ENCODE peak calls at places on chromosomes 7 and 10, in five cellular contexts. Q, V, R, J and X are unnamed samples.

GRCh38 chr10:9634466-9634865 is 1383.2 kb upstream of the CELF2 start:
- DNase-seq in Q (no peak), V (no peak), R (peak), J (peak), X (no peak)

GRCh38 chr7:48035301-48035966 is at the start of gene C7orf57:
- DNase-seq in Q (peak), V (peak), R (peak), J (peak), X (no peak)

GRCh38 chr10:11881028-11881476 is 57.9 kb downstream of the PROSER2 start:
- DNase-seq in Q (no peak), V (no peak), R (no peak), J (no peak), X (no peak)

GRCh38 chr10:97517778-97518561 is 19.2 kb downstream of the UBTD1 start:
- DNase-seq in Q (no peak), V (no peak), R (no peak), J (no peak), X (no peak)

GRCh38 chr10:132616170-132616994 is 78.8 kb downstream of the INPP5A start:
- DNase-seq in Q (no peak), V (no peak), R (no peak), J (no peak), X (no peak)

GRCh38 chr7:95687759-95688343 is 84.5 kb upstream of the DYNC1I1 start:
- DNase-seq in Q (no peak), V (peak), R (peak), J (peak), X (no peak)

GRCh38 chr7:140074780-140075179 is 12.0 kb upstream of the PARP12 start:
- DNase-seq in Q (no peak), V (no peak), R (peak), J (peak), X (no peak)

GRCh38 chr7:93146036-93146435 is 2.1 kb downstream of the SAMD9L start:
- DNase-seq in Q (no peak), V (no peak), R (no peak), J (no peak), X (no peak)

GRCh38 chr7:55160539-55160938 is 141.7 kb downstream of the EGFR start:
- DNase-seq in Q (no peak), V (no peak), R (peak), J (peak), X (no peak)

GRCh38 chr10:5565205-5565545 is 40.4 kb downstream of the CALML3 start:
- DNase-seq in Q (peak), V (no peak), R (no peak), J (no peak), X (no peak)

GRCh38 chr10:36280396-36280795 is 638.3 kb upstream of the FZD8 start:
- DNase-seq in Q (no peak), V (no peak), R (peak), J (peak), X (no peak)

GRCh38 chr7:44720301-44720700 is 28.3 kb upstream of the ZMIZ2 start:
- DNase-seq in Q (no peak), V (no peak), R (no peak), J (no peak), X (no peak)

GRCh38 chr10:43754569-43755260 is 106.0 kb upstream of the ZNF32 start:
- DNase-seq in Q (no peak), V (no peak), R (no peak), J (no peak), X (no peak)

GRCh38 chr10:101709359-101710063 is 14.5 kb upstream of the FBXW4 start:
- DNase-seq in Q (no peak), V (no peak), R (no peak), J (no peak), X (no peak)

GRCh38 chr7:46850563-46851325 is 731.2 kb downstream of the TNS3 start:
- DNase-seq in Q (no peak), V (no peak), R (no peak), J (peak), X (no peak)

GRCh38 chr10:48552946-48553564 is 51.8 kb downstream of the ARHGAP22 start:
- DNase-seq in Q (no peak), V (no peak), R (no peak), J (no peak), X (no peak)

GRCh38 chr7:30932562-30932961 is 20.9 kb downstream of the AQP1 start:
- DNase-seq in Q (no peak), V (no peak), R (no peak), J (no peak), X (no peak)

GRCh38 chr7:18384491-18385143 is 110.9 kb upstream of the HDAC9 start:
- DNase-seq in Q (no peak), V (no peak), R (no peak), J (no peak), X (no peak)

GRCh38 chr7:103644319-103644718 is 198.3 kb upstream of the SLC26A5 start:
- DNase-seq in Q (no peak), V (no peak), R (no peak), J (no peak), X (no peak)

GRCh38 chr10:132570771-132571564 is 33.4 kb downstream of the INPP5A start:
- DNase-seq in Q (no peak), V (no peak), R (no peak), J (no peak), X (no peak)

GRCh38 chr7:50721160-50721559 is 61.5 kb downstream of the GRB10 start:
- DNase-seq in Q (no peak), V (no peak), R (peak), J (no peak), X (no peak)

GRCh38 chr10:133162178-133162909 is 2.3 kb downstream of the KNDC1 start:
- DNase-seq in Q (no peak), V (no peak), R (no peak), J (no peak), X (no peak)

GRCh38 chr7:149469806-149470205 is 8.9 kb upstream of the ZNF777 start:
- DNase-seq in Q (no peak), V (no peak), R (no peak), J (no peak), X (no peak)

GRCh38 chr10:52652431-52653220 is 120.0 kb downstream of the MBL2 start:
- DNase-seq in Q (no peak), V (no peak), R (no peak), J (peak), X (no peak)

GRCh38 chr10:24518981-24519597 is 204.6 kb downstream of the ARHGAP21 start:
- DNase-seq in Q (peak), V (peak), R (peak), J (peak), X (no peak)

GRCh38 chr10:24518411-24518810 is 205.3 kb downstream of the ARHGAP21 start:
- DNase-seq in Q (no peak), V (no peak), R (no peak), J (no peak), X (no peak)

GRCh38 chr10:24524314-24524713 is 199.4 kb downstream of the ARHGAP21 start:
- DNase-seq in Q (no peak), V (no peak), R (no peak), J (no peak), X (no peak)

GRCh38 chr10:24515481-24515880 is 208.2 kb downstream of the ARHGAP21 start:
- DNase-seq in Q (no peak), V (no peak), R (no peak), J (no peak), X (no peak)

DNA sequence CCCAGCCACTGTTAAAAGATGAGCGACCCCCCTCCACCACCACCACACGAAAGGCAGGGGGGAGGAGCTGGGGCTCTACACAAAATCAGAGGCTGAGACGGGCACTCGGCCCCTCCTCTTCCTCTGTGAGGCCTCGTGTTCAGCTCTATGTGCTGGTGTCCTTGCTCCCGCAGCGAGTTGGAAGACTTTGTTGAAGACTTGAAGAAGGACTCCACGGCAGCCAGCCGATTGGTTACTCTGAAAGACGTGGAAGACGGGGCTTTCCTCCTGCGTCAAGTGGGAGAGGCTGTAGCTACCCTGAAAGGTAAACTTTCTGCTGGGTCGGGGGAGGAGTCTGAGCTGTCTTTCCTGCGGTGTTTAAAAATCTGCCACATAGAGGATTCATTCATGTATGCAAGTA is 203.7 kb downstream of the ARHGAP21 start:
- DNase-seq in Q (no peak), V (no peak), R (no peak), J (no peak), X (no peak)
- H3K4me3 ChIP-seq in Q (no peak), V (no peak), R (no peak), J (no peak), X (no peak)

GRCh38 chr10:117175901-117176534 is 21.3 kb upstream of the KCNK18 start:
- DNase-seq in Q (peak), V (peak), R (peak), J (peak), X (peak)
- H3K4me3 ChIP-seq in Q (peak), V (peak), R (no peak), J (peak), X (no peak)

GRCh38 chr10:79180619-79181221 is 112.0 kb downstream of the ZMIZ1 start:
- DNase-seq in Q (no peak), V (no peak), R (no peak), J (no peak), X (no peak)

GRCh38 chr10:79181227-79181626 is 112.5 kb downstream of the ZMIZ1 start:
- DNase-seq in Q (no peak), V (no peak), R (no peak), J (no peak), X (no peak)

GRCh38 chr10:79178614-79179403 is 110.0 kb downstream of the ZMIZ1 start:
- DNase-seq in Q (no peak), V (no peak), R (peak), J (peak), X (no peak)

GRCh38 chr10:79178070-79178576 is 109.4 kb downstream of the ZMIZ1 start:
- DNase-seq in Q (no peak), V (no peak), R (no peak), J (no peak), X (no peak)

GRCh38 chr10:79179404-79180309 is 110.9 kb downstream of the ZMIZ1 start:
- DNase-seq in Q (no peak), V (no peak), R (no peak), J (no peak), X (no peak)
- H3K4me3 ChIP-seq in Q (no peak), V (no peak), R (no peak), J (no peak), X (no peak)

DNA sequence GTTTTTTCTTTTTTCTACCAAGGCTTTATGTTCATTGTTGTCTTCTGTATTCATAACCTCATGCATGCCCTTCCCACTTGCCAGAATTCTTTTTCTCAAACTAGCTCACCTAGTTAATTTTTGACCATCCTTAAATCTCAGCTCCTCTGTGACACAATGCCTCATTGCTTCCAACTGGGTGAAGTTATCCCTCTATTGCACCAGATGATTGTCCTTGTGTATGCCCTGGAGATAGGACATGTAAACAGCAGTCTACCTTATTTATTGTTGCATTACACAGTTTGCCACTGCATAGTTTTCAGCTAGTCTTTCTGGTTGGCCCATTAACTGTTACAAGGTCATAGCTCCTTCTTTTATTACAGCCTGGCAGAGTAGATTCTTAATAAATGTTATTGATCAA is 763.1 kb upstream of the COBL start:
- DNase-seq in Q (no peak), V (peak), R (no peak), J (no peak), X (no peak)
- H3K4me3 ChIP-seq in Q (no peak), V (no peak), R (no peak), J (no peak), X (no peak)

GRCh38 chr7:23539494-23539907 is 7.7 kb upstream of the TRA2A start:
- DNase-seq in Q (no peak), V (no peak), R (no peak), J (no peak), X (no peak)
- H3K4me3 ChIP-seq in Q (no peak), V (no peak), R (no peak), J (no peak), X (no peak)

GRCh38 chr10:89256338-89256737 is 4.8 kb upstream of the LIPA start:
- DNase-seq in Q (no peak), V (no peak), R (no peak), J (no peak), X (no peak)

GRCh38 chr10:89250814-89251416 is 660 bp downstream of the LIPA start:
- DNase-seq in Q (no peak), V (no peak), R (no peak), J (no peak), X (no peak)

GRCh38 chr10:89249066-89249465 is 2.5 kb downstream of the LIPA start:
- DNase-seq in Q (no peak), V (no peak), R (no peak), J (no peak), X (no peak)

GRCh38 chr10:89251417-89252224 is at the start of gene LIPA:
- DNase-seq in Q (peak), V (peak), R (peak), J (peak), X (peak)

GRCh38 chr10:89252225-89252585 is 630 bp upstream of the LIPA start:
- DNase-seq in Q (no peak), V (no peak), R (no peak), J (no peak), X (no peak)
- H3K4me3 ChIP-seq in Q (peak), V (no peak), R (no peak), J (no peak), X (no peak)

GRCh38 chr7:87190806-87191205 is 28.7 kb downstream of the TMEM243 start:
- DNase-seq in Q (no peak), V (no peak), R (no peak), J (no peak), X (no peak)
- H3K4me3 ChIP-seq in Q (no peak), V (no peak), R (no peak), J (no peak), X (no peak)